ENCODE peak calls at places on chromosome 12, in seven cellular contexts. A is endothelial cell, H is PC-3, G is A549, I is upper lobe of right lung, B is AG09309, E is RWPE1. M is an unnamed sample.

GRCh38 chr12:108888031-108888430 is 8.1 kb downstream of the DAO start:
- DNase-seq in B (no peak), A (no peak), I (no peak), G (no peak), H (no peak), E (no peak), M (no peak)

GRCh38 chr12:57755454-57756372 is 810 bp downstream of the MARCHF9 start:
- DNase-seq in G (no peak), E (no peak), B (no peak), H (peak), I (peak), A (no peak), M (no peak)

GRCh38 chr12:114916124-114916523 is 232.1 kb upstream of the TBX3 start:
- DNase-seq in G (no peak), I (no peak), E (no peak), B (peak), H (peak), A (no peak), M (no peak)

GRCh38 chr12:127516467-127516866 is 750.5 kb upstream of the TMEM132C start:
- DNase-seq in G (no peak), B (no peak), I (no peak), E (no peak), A (no peak), H (peak), M (no peak)

GRCh38 chr12:107025691-107026090 is 38.7 kb upstream of the MTERF2 start:
- DNase-seq in A (no peak), E (peak), H (peak), G (no peak), B (no peak), I (no peak), M (no peak)

GRCh38 chr12:19375888-19376287 is 63.4 kb upstream of the AEBP2 start:
- DNase-seq in G (no peak), A (no peak), E (no peak), B (no peak), H (no peak), I (no peak), M (no peak)

GRCh38 chr12:54211920-54212319 is 23.1 kb upstream of the SMUG1 start:
- DNase-seq in G (no peak), A (no peak), I (no peak), B (no peak), E (no peak), H (no peak), M (no peak)

GRCh38 chr12:49557917-49558215 is 10.1 kb downstream of the MCRS1 start:
- DNase-seq in B (no peak), G (no peak), I (no peak), A (no peak), H (peak), E (no peak), M (no peak)

GRCh38 chr12:49720214-49720613 is 13.0 kb upstream of the FMNL3 start:
- DNase-seq in H (peak), E (no peak), A (no peak), I (no peak), B (no peak), G (no peak), M (no peak)

GRCh38 chr12:95473440-95473946 is 459 bp upstream of the METAP2 start:
- DNase-seq in B (no peak), A (peak), H (peak), G (peak), E (peak), I (no peak), M (no peak)

GRCh38 chr12:5197127-5197526 is 153.4 kb downstream of the KCNA5 start:
- DNase-seq in G (no peak), B (no peak), I (no peak), E (no peak), A (no peak), H (peak), M (no peak)

GRCh38 chr12:67988600-67988999 is 647 bp upstream of the IFNG-AS1 start:
- DNase-seq in I (no peak), B (no peak), E (no peak), H (no peak), A (no peak), G (no peak), M (no peak)

GRCh38 chr12:11763760-11764520 is 114.5 kb downstream of the ETV6 start:
- DNase-seq in E (no peak), I (no peak), A (no peak), H (no peak), B (peak), G (no peak), M (no peak)

GRCh38 chr12:70590549-70591226 is 46.5 kb downstream of the PTPRB start:
- DNase-seq in G (no peak), H (no peak), B (no peak), I (no peak), E (no peak), A (no peak), M (no peak)

GRCh38 chr12:75917083-75917482 is 114.5 kb downstream of the PHLDA1 start:
- DNase-seq in B (no peak), I (no peak), A (no peak), H (no peak), G (no peak), E (no peak), M (no peak)

GRCh38 chr12:127667131-127667685 is 599.8 kb upstream of the TMEM132C start:
- DNase-seq in B (no peak), G (no peak), E (no peak), I (no peak), H (no peak), A (no peak), M (no peak)

GRCh38 chr12:14960548-14961465 is 594 bp downstream of the ARHGDIB start:
- DNase-seq in A (no peak), G (no peak), H (peak), I (peak), E (peak), B (no peak), M (no peak)

GRCh38 chr12:33555128-33555527 is 115.5 kb upstream of the SYT10 start:
- DNase-seq in G (no peak), H (no peak), I (no peak), A (no peak), E (no peak), B (no peak), M (no peak)
- TF ChIP-seq CTCF in G (no peak), H (no peak), I (no peak), A (no peak), E (no peak), B (no peak), M (no peak)

DNA sequence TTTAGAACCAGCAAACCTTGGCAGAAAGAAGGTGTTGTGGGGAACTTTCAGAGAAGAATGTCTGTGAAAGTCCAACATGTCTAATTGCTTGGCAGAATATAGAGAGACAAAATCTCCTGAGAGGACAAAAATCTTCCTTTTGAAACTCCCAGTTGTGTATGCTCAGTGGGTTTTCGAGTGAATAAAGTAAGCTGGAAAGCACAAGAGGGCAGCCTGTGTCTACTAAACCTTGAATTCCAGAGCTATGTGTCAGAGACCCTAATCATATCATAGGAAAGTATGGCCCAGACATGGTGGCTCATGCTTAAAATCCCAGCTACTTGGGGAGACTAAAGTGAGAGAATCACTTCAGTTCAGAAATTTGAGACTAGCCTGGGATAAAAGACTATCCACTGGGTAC is 661.2 kb downstream of the SLC16A7 start:
- DNase-seq in A (no peak), E (peak), G (peak), H (peak), B (peak), I (no peak), M (no peak)
- TF ChIP-seq CTCF in A (no peak), E (no peak), G (peak), H (peak), B (peak), I (no peak), M (peak)

GRCh38 chr12:81798294-81798693 is 39.1 kb upstream of the PPFIA2 start:
- DNase-seq in A (no peak), B (no peak), E (no peak), G (no peak), H (no peak), I (no peak), M (no peak)

GRCh38 chr12:81792666-81793065 is 33.5 kb upstream of the PPFIA2 start:
- DNase-seq in H (no peak), A (no peak), B (no peak), I (no peak), E (no peak), G (no peak), M (no peak)

GRCh38 chr12:81800298-81801148 is 41.4 kb upstream of the PPFIA2 start:
- DNase-seq in G (no peak), H (no peak), A (no peak), E (no peak), I (no peak), B (no peak), M (no peak)

GRCh38 chr12:81797100-81797499 is 38.0 kb upstream of the PPFIA2 start:
- DNase-seq in B (no peak), A (no peak), E (peak), G (peak), I (no peak), H (peak), M (no peak)
- TF ChIP-seq CTCF in B (no peak), A (peak), E (no peak), G (peak), I (peak), H (peak), M (peak)

GRCh38 chr12:2833810-2834209 is 1.0 kb downstream of the NRIP2 start:
- DNase-seq in H (no peak), A (no peak), G (no peak), I (no peak), E (no peak), B (no peak), M (no peak)
- TF ChIP-seq CTCF in H (no peak), A (no peak), G (no peak), I (no peak), E (no peak), B (no peak), M (no peak)

DNA sequence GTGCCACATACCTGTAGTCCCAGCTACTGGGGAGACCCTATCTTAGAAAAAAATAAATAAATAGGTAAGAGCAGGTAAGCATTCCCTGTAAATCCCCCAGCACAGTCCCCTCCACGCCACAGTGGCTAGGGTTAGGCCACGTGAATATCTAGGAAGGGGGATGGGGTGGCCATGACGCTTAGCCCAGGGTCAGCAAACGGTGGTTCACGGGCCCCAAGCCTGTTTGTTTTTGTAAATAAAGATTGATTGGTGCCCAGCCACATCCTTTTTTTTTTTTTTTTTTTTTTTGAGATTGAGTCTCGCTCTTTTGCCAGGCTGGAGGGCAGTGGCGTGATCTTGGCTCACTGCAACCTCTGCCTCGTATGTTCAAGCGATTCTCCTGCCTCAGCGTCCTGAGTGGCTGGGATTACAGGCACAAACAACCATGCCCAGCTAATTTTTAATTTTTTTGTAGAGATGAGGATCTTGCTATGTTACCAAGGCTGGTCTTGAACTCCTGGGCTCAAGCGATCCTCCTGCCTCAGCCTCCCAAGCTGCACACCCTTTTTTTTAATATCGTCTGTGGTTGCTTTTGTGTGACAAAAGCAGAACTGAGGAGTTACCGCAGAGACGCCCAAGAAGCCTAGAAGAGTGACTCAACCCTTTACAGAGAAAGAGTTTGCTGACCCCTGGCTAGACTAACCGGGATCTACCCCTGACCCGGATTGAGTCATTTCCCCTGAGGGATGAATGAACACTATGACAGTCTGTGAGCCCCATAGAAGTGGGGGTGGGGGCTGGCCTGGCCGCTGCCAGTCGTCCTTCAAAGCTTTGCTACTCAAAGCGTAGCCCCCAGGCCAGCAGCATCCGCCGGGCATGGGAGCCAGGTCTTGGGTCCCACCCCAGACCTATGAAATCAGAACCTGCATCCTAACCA is 113.7 kb upstream of the NCOR2 start:
- DNase-seq in G (peak), H (peak), E (peak), I (no peak), B (peak), A (no peak), M (peak)
- TF ChIP-seq CTCF in G (peak), H (peak), E (peak), I (peak), B (peak), A (no peak), M (peak)

GRCh38 chr12:39592295-39592694 is 27.3 kb downstream of the ABCD2 start:
- DNase-seq in H (peak), E (no peak), I (no peak), G (no peak), B (no peak), A (no peak), M (no peak)

GRCh38 chr12:39586811-39587210 is 32.8 kb downstream of the ABCD2 start:
- DNase-seq in B (no peak), H (no peak), A (no peak), I (no peak), G (no peak), E (no peak), M (no peak)

GRCh38 chr12:39581592-39581991 is 38.0 kb downstream of the ABCD2 start:
- DNase-seq in G (no peak), H (peak), E (peak), B (no peak), I (no peak), A (no peak), M (no peak)

GRCh38 chr12:39587247-39587646 is 32.4 kb downstream of the ABCD2 start:
- DNase-seq in A (no peak), E (peak), H (peak), B (no peak), G (no peak), I (no peak), M (no peak)
- TF ChIP-seq CTCF in A (no peak), E (peak), H (peak), B (peak), G (peak), I (no peak), M (no peak)

GRCh38 chr12:30810918-30811317 is 56.2 kb upstream of the CAPRIN2 start:
- DNase-seq in A (no peak), H (no peak), B (no peak), I (no peak), G (no peak), E (no peak), M (no peak)

GRCh38 chr12:30806989-30807694 is 52.4 kb upstream of the CAPRIN2 start:
- DNase-seq in A (peak), G (no peak), I (no peak), B (no peak), E (peak), H (peak), M (no peak)

GRCh38 chr12:30805959-30806358 is 51.2 kb upstream of the CAPRIN2 start:
- DNase-seq in I (no peak), B (no peak), A (no peak), H (peak), E (no peak), G (no peak), M (no peak)

GRCh38 chr12:30811966-30812365 is 57.2 kb upstream of the CAPRIN2 start:
- DNase-seq in G (no peak), E (no peak), B (no peak), H (no peak), I (no peak), A (no peak), M (no peak)

GRCh38 chr12:30807695-30808034 is 52.9 kb upstream of the CAPRIN2 start:
- DNase-seq in B (no peak), A (no peak), E (no peak), I (no peak), H (no peak), G (no peak), M (no peak)
- TF ChIP-seq CTCF in B (no peak), A (no peak), E (peak), I (no peak), H (no peak), G (no peak), M (peak)

GRCh38 chr12:72574138-72574537 is 302.0 kb downstream of the TRHDE start:
- DNase-seq in H (peak), E (no peak), B (no peak), A (no peak), I (no peak), G (no peak), M (no peak)

GRCh38 chr12:72570601-72571000 is 298.4 kb downstream of the TRHDE start:
- DNase-seq in A (peak), E (no peak), G (no peak), H (peak), B (no peak), I (no peak), M (peak)
- TF ChIP-seq CTCF in A (peak), E (no peak), G (no peak), H (peak), B (peak), I (peak), M (peak)